ENCODE peak calls at places on chromosomes 3 and 15, in ten cellular contexts. D is cardiac fibroblast; I is dorsolateral prefrontal cortex; S is GM04504; Y is posterior cingulate gyrus; B is endothelial cell of umbilical vein; L is activated CD4-positive, alpha-beta T cell treated with anti-CD3 and anti-CD28 coated beads, Interleukin-2, amount 50 U/mL, for 4 hours; T is activated effector memory CD4-positive, alpha-beta T cell treated with anti-CD3 and anti-CD28 coated beads, Interleukin-2, amount 50 U/mL, for 16 hours; Z is T-cell; M is cerebellar cortex. F is an unnamed sample.

GRCh38 chr3:188905991-188906635 is 265.7 kb upstream of the TPRG1 start:
- DNase-seq in D (no peak), I (peak), S (no peak), Y (peak), B (no peak), L (no peak), T (no peak), Z (no peak), M (peak), F (no peak)

GRCh38 chr15:47196057-47196456 is 521.2 kb upstream of the SEMA6D start:
- DNase-seq in D (peak), I (peak), S (peak), Y (peak), B (peak), L (peak), T (peak), Z (peak), M (peak), F (peak)

GRCh38 chr15:25250906-25251622 is 187.8 kb downstream of the UBE3A start:
- DNase-seq in D (no peak), I (no peak), S (no peak), Y (peak), B (no peak), L (no peak), T (peak), Z (no peak), M (no peak), F (peak)

GRCh38 chr3:110314512-110315114 is 757.0 kb upstream of the NECTIN3 start:
- DNase-seq in D (peak), I (peak), S (no peak), Y (peak), B (peak), L (peak), T (peak), Z (peak), M (peak), F (no peak)

GRCh38 chr3:9883676-9884554 is 3.9 kb upstream of the CIDEC start:
- DNase-seq in D (peak), I (no peak), S (peak), Y (no peak), B (no peak), L (no peak), T (no peak), Z (no peak), M (no peak), F (no peak)

GRCh38 chr3:135237371-135237770 is 442.3 kb downstream of the EPHB1 start:
- DNase-seq in D (no peak), I (no peak), S (no peak), Y (no peak), B (no peak), L (no peak), T (no peak), Z (no peak), M (no peak), F (no peak)

GRCh38 chr3:23809294-23809693 is 3.5 kb downstream of the UBE2E1 start:
- DNase-seq in D (no peak), I (no peak), S (no peak), Y (no peak), B (no peak), L (no peak), T (no peak), Z (no peak), M (peak), F (no peak)

GRCh38 chr3:13424111-13424844 is 4.2 kb upstream of the NUP210 start:
- DNase-seq in D (no peak), I (no peak), S (no peak), Y (no peak), B (no peak), L (no peak), T (no peak), Z (no peak), M (no peak), F (no peak)

GRCh38 chr3:13879946-13880810 is at the start of gene WNT7A:
- DNase-seq in D (no peak), I (no peak), S (no peak), Y (peak), B (no peak), L (peak), T (peak), Z (peak), M (no peak), F (no peak)

GRCh38 chr15:70101459-70102113 is 3.9 kb upstream of the TLE3 start:
- DNase-seq in D (peak), I (no peak), S (peak), Y (no peak), B (peak), L (no peak), T (no peak), Z (no peak), M (peak), F (no peak)

GRCh38 chr3:189288348-189289235 is 116.8 kb downstream of the TPRG1 start:
- DNase-seq in D (no peak), I (no peak), S (no peak), Y (no peak), B (no peak), L (no peak), T (no peak), Z (no peak), M (no peak), F (no peak)

GRCh38 chr15:53837263-53837662 is 77.8 kb upstream of the WDR72 start:
- DNase-seq in D (no peak), I (no peak), S (no peak), Y (no peak), B (no peak), L (no peak), T (no peak), Z (no peak), M (peak), F (no peak)

GRCh38 chr15:52124270-52124878 is 11.8 kb upstream of the BCL2L10 start:
- DNase-seq in D (no peak), I (no peak), S (no peak), Y (no peak), B (peak), L (no peak), T (no peak), Z (no peak), M (no peak), F (no peak)

GRCh38 chr3:17179381-17180205 is 294.8 kb downstream of the PLCL2 start:
- DNase-seq in D (peak), I (no peak), S (no peak), Y (no peak), B (no peak), L (no peak), T (no peak), Z (no peak), M (no peak), F (no peak)

GRCh38 chr15:61057830-61058529 is 171.1 kb downstream of the RORA start:
- DNase-seq in D (peak), I (no peak), S (no peak), Y (no peak), B (no peak), L (no peak), T (no peak), Z (no peak), M (peak), F (no peak)

GRCh38 chr3:197137741-197138140 is 108.1 kb upstream of the MELTF start:
- DNase-seq in D (no peak), I (no peak), S (no peak), Y (no peak), B (no peak), L (no peak), T (no peak), Z (no peak), M (no peak), F (no peak)

GRCh38 chr15:35306361-35306981 is 221.4 kb upstream of the NANOGP8 start:
- DNase-seq in D (peak), I (no peak), S (peak), Y (no peak), B (peak), L (no peak), T (no peak), Z (no peak), M (peak), F (no peak)

GRCh38 chr3:114827495-114827894 is 319.6 kb downstream of the ZBTB20 start:
- DNase-seq in D (peak), I (no peak), S (peak), Y (no peak), B (peak), L (no peak), T (no peak), Z (no peak), M (peak), F (no peak)

GRCh38 chr3:30689202-30689641 is 82.8 kb downstream of the TGFBR2 start:
- DNase-seq in D (peak), I (no peak), S (no peak), Y (peak), B (peak), L (no peak), T (no peak), Z (no peak), M (peak), F (no peak)

GRCh38 chr15:49669288-49669687 is 48.4 kb downstream of the DTWD1 start:
- DNase-seq in D (no peak), I (no peak), S (no peak), Y (no peak), B (no peak), L (no peak), T (no peak), Z (no peak), M (no peak), F (no peak)

GRCh38 chr3:194619741-194620140 is 13.5 kb downstream of the TMEM44 start:
- DNase-seq in D (no peak), I (no peak), S (no peak), Y (no peak), B (no peak), L (no peak), T (no peak), Z (no peak), M (no peak), F (no peak)

GRCh38 chr15:97425596-97425995 is 534.9 kb upstream of the ARRDC4 start:
- DNase-seq in D (no peak), I (no peak), S (no peak), Y (no peak), B (no peak), L (no peak), T (no peak), Z (no peak), M (no peak), F (no peak)

GRCh38 chr15:36501063-36501678 is 78.3 kb upstream of the CDIN1 start:
- DNase-seq in D (peak), I (no peak), S (peak), Y (peak), B (peak), L (no peak), T (no peak), Z (no peak), M (peak), F (no peak)

GRCh38 chr15:73584699-73585420 is 48.3 kb downstream of the NPTN start:
- DNase-seq in D (no peak), I (no peak), S (no peak), Y (no peak), B (no peak), L (no peak), T (no peak), Z (no peak), M (no peak), F (no peak)